ENCODE peak calls at places on chromosomes 12 and 14, in six cellular contexts. P is foreskin keratinocyte; Z is effector CD8-positive, alpha-beta T cell; F is Right ventricle myocardium superior; E is neural crest cell; T is hippocampal formation. N is an unnamed sample.

GRCh38 chr12:89893972-89894706 is 185.5 kb upstream of the ATP2B1 start:
- DNase-seq in P (peak), Z (no peak), F (no peak), E (no peak), T (no peak), N (no peak)

GRCh38 chr14:58955294-58955821 is 233.1 kb upstream of the DAAM1 start:
- DNase-seq in P (no peak), Z (no peak), F (no peak), E (no peak), T (no peak), N (no peak)

GRCh38 chr12:9864913-9865675 is 4.1 kb downstream of the CLEC2B start:
- DNase-seq in P (no peak), Z (no peak), F (no peak), E (no peak), T (no peak), N (no peak)

GRCh38 chr14:100294213-100294962 is 11.9 kb downstream of the SLC25A29 start:
- DNase-seq in P (no peak), Z (no peak), F (peak), E (no peak), T (no peak), N (no peak)

GRCh38 chr12:125099407-125099779 is 34.2 kb downstream of the AACS start:
- DNase-seq in P (no peak), Z (no peak), F (no peak), E (no peak), T (no peak), N (no peak)

GRCh38 chr14:67680941-67681340 is 6.5 kb upstream of the VTI1B start:
- DNase-seq in P (no peak), Z (no peak), F (no peak), E (no peak), T (no peak), N (no peak)

GRCh38 chr14:21385170-21385904 is 1.5 kb upstream of the SUPT16H start:
- DNase-seq in P (no peak), Z (no peak), F (no peak), E (no peak), T (no peak), N (no peak)

GRCh38 chr14:25237845-25238244 is 187.9 kb upstream of the STXBP6 start:
- DNase-seq in P (peak), Z (no peak), F (peak), E (no peak), T (no peak), N (peak)

GRCh38 chr14:34640826-34641225 is 10.9 kb upstream of the SNX6 start:
- DNase-seq in P (no peak), Z (no peak), F (no peak), E (no peak), T (no peak), N (no peak)

GRCh38 chr12:127482950-127483349 is 784.0 kb upstream of the TMEM132C start:
- DNase-seq in P (no peak), Z (no peak), F (no peak), E (no peak), T (no peak), N (no peak)

GRCh38 chr12:105384220-105384619 is 53.7 kb downstream of the C12orf75 start:
- DNase-seq in P (no peak), Z (no peak), F (no peak), E (no peak), T (no peak), N (no peak)

GRCh38 chr14:103122578-103123127 is 608 bp upstream of the TNFAIP2 start:
- DNase-seq in P (no peak), Z (no peak), F (no peak), E (no peak), T (no peak), N (no peak)

GRCh38 chr14:57492859-57493258 is 798 bp downstream of the CCDC198 start:
- DNase-seq in P (peak), Z (no peak), F (no peak), E (no peak), T (no peak), N (no peak)

GRCh38 chr12:93244514-93245077 is 133.1 kb upstream of the NUDT4 start:
- DNase-seq in P (no peak), Z (no peak), F (no peak), E (no peak), T (no peak), N (no peak)

GRCh38 chr14:54642950-54643695 is 76.2 kb downstream of the SAMD4A start:
- DNase-seq in P (no peak), Z (no peak), F (no peak), E (no peak), T (no peak), N (no peak)

GRCh38 chr12:6250343-6250742 is 50.1 kb downstream of the CD9 start:
- DNase-seq in P (no peak), Z (no peak), F (no peak), E (no peak), T (no peak), N (no peak)

N was measured in iPS DF 19.7.